ENCODE peak calls at places on chromosomes 2 and 18, in nine cellular contexts. One of them, this sample, is unnamed.

GRCh38 chr18:80175451-80176235 is 66.6 kb downstream of the ADNP2 start:
- DNase-seq in adipocyte: no peak
- DNase-seq in endodermal cell: no peak
- DNase-seq in lower lobe of right lung: no peak
- DNase-seq in left ventricle myocardium inferior: no peak
- DNase-seq in SJSA1: no peak
- DNase-seq in IMR-90: no peak
- DNase-seq in K562: no peak
- DNase-seq in esophagus squamous epithelium: no peak
- DNase-seq in this sample: no peak

GRCh38 chr18:26549486-26550435 is 1.4 kb upstream of the KCTD1 start:
- DNase-seq in adipocyte: peak; percentile 77
- DNase-seq in endodermal cell: peak; percentile 84
- DNase-seq in lower lobe of right lung: peak; percentile 70
- DNase-seq in left ventricle myocardium inferior: peak; percentile 73
- DNase-seq in SJSA1: peak; percentile 73
- DNase-seq in IMR-90: peak; percentile 38
- DNase-seq in K562: no peak
- DNase-seq in esophagus squamous epithelium: no peak
- DNase-seq in this sample: no peak

GRCh38 chr2:43519711-43520221 is 76.1 kb downstream of the THADA start:
- DNase-seq in adipocyte: peak; percentile 89
- DNase-seq in endodermal cell: no peak
- DNase-seq in lower lobe of right lung: no peak
- DNase-seq in left ventricle myocardium inferior: no peak
- DNase-seq in SJSA1: peak; percentile 71
- DNase-seq in IMR-90: peak; percentile 97
- DNase-seq in K562: no peak
- DNase-seq in esophagus squamous epithelium: no peak
- DNase-seq in this sample: no peak

GRCh38 chr2:239991689-239992314 is 33.3 kb downstream of the NDUFA10 start:
- DNase-seq in adipocyte: peak; percentile 88
- DNase-seq in endodermal cell: no peak
- DNase-seq in lower lobe of right lung: no peak
- DNase-seq in left ventricle myocardium inferior: no peak
- DNase-seq in SJSA1: no peak
- DNase-seq in IMR-90: peak; percentile 68
- DNase-seq in K562: peak; percentile 35
- DNase-seq in esophagus squamous epithelium: no peak
- DNase-seq in this sample: peak; percentile 13

GRCh38 chr2:175154670-175155082 is 13.3 kb downstream of the ATF2 start:
- DNase-seq in adipocyte: peak; percentile 44
- DNase-seq in endodermal cell: no peak
- DNase-seq in lower lobe of right lung: no peak
- DNase-seq in left ventricle myocardium inferior: no peak
- DNase-seq in SJSA1: peak; percentile 52
- DNase-seq in IMR-90: peak; percentile 89
- DNase-seq in K562: no peak
- DNase-seq in esophagus squamous epithelium: no peak
- DNase-seq in this sample: no peak

GRCh38 chr2:176653856-176654443 is 384.7 kb downstream of the MTX2 start:
- DNase-seq in adipocyte: peak; percentile 51
- DNase-seq in endodermal cell: peak; percentile 91
- DNase-seq in lower lobe of right lung: no peak
- DNase-seq in left ventricle myocardium inferior: peak; percentile 25
- DNase-seq in SJSA1: peak; percentile 77
- DNase-seq in IMR-90: peak; percentile 55
- DNase-seq in K562: peak; percentile 46
- DNase-seq in esophagus squamous epithelium: no peak
- DNase-seq in this sample: no peak

GRCh38 chr2:129764376-129765325 is 214.8 kb upstream of the RAB6C start:
- DNase-seq in adipocyte: no peak
- DNase-seq in endodermal cell: peak; percentile 60
- DNase-seq in lower lobe of right lung: no peak
- DNase-seq in left ventricle myocardium inferior: no peak
- DNase-seq in SJSA1: peak; percentile 28
- DNase-seq in IMR-90: no peak
- DNase-seq in K562: no peak
- DNase-seq in esophagus squamous epithelium: no peak
- DNase-seq in this sample: no peak

GRCh38 chr2:191434072-191434471 is 188.9 kb downstream of the MYO1B start:
- DNase-seq in adipocyte: no peak
- DNase-seq in endodermal cell: no peak
- DNase-seq in lower lobe of right lung: no peak
- DNase-seq in left ventricle myocardium inferior: no peak
- DNase-seq in SJSA1: no peak
- DNase-seq in IMR-90: no peak
- DNase-seq in K562: no peak
- DNase-seq in esophagus squamous epithelium: no peak
- DNase-seq in this sample: no peak

GRCh38 chr2:217429981-217430500 is 570.2 kb upstream of the TNP1 start:
- DNase-seq in adipocyte: no peak
- DNase-seq in endodermal cell: no peak
- DNase-seq in lower lobe of right lung: no peak
- DNase-seq in left ventricle myocardium inferior: no peak
- DNase-seq in SJSA1: no peak
- DNase-seq in IMR-90: peak; percentile 66
- DNase-seq in K562: no peak
- DNase-seq in esophagus squamous epithelium: no peak
- DNase-seq in this sample: no peak

GRCh38 chr2:237326250-237327171 is 87.5 kb downstream of the COL6A3 start:
- DNase-seq in adipocyte: no peak
- DNase-seq in endodermal cell: no peak
- DNase-seq in lower lobe of right lung: no peak
- DNase-seq in left ventricle myocardium inferior: no peak
- DNase-seq in SJSA1: no peak
- DNase-seq in IMR-90: peak; percentile 87
- DNase-seq in K562: no peak
- DNase-seq in esophagus squamous epithelium: no peak
- DNase-seq in this sample: no peak

GRCh38 chr2:55052087-55053061 is 2.1 kb upstream of the RTN4 start:
- DNase-seq in adipocyte: no peak
- DNase-seq in endodermal cell: no peak
- DNase-seq in lower lobe of right lung: no peak
- DNase-seq in left ventricle myocardium inferior: no peak
- DNase-seq in SJSA1: no peak
- DNase-seq in IMR-90: peak; percentile 84
- DNase-seq in K562: no peak
- DNase-seq in esophagus squamous epithelium: no peak
- DNase-seq in this sample: no peak
- H3K4me3 ChIP-seq in adipocyte: peak overlapping the region; percentile 100
- H3K4me3 ChIP-seq in endodermal cell: peak overlapping the region; percentile 86
- H3K4me3 ChIP-seq in lower lobe of right lung: peak overlapping the region; percentile 96
- H3K4me3 ChIP-seq in left ventricle myocardium inferior: peak overlapping the region; percentile 92
- H3K4me3 ChIP-seq in SJSA1: no peak overlapping the region
- H3K4me3 ChIP-seq in IMR-90: no peak overlapping the region
- H3K4me3 ChIP-seq in K562: peak overlapping the region; percentile 89
- H3K4me3 ChIP-seq in esophagus squamous epithelium: no peak overlapping the region
- H3K4me3 ChIP-seq in this sample: no peak overlapping the region

GRCh38 chr2:168180483-168180882 is 66.9 kb downstream of the STK39 start:
- DNase-seq in adipocyte: no peak
- DNase-seq in endodermal cell: no peak
- DNase-seq in lower lobe of right lung: no peak
- DNase-seq in left ventricle myocardium inferior: no peak
- DNase-seq in SJSA1: no peak
- DNase-seq in IMR-90: no peak
- DNase-seq in K562: no peak
- DNase-seq in esophagus squamous epithelium: no peak
- DNase-seq in this sample: no peak

GRCh38 chr2:168180914-168181313 is 66.5 kb downstream of the STK39 start:
- DNase-seq in adipocyte: no peak
- DNase-seq in endodermal cell: no peak
- DNase-seq in lower lobe of right lung: no peak
- DNase-seq in left ventricle myocardium inferior: no peak
- DNase-seq in SJSA1: no peak
- DNase-seq in IMR-90: no peak
- DNase-seq in K562: no peak
- DNase-seq in esophagus squamous epithelium: no peak
- DNase-seq in this sample: no peak

GRCh38 chr2:168179592-168179991 is 67.8 kb downstream of the STK39 start:
- DNase-seq in adipocyte: no peak
- DNase-seq in endodermal cell: no peak
- DNase-seq in lower lobe of right lung: no peak
- DNase-seq in left ventricle myocardium inferior: no peak
- DNase-seq in SJSA1: no peak
- DNase-seq in IMR-90: no peak
- DNase-seq in K562: no peak
- DNase-seq in esophagus squamous epithelium: no peak
- DNase-seq in this sample: no peak

GRCh38 chr2:168178520-168178919 is 68.9 kb downstream of the STK39 start:
- DNase-seq in adipocyte: no peak
- DNase-seq in endodermal cell: no peak
- DNase-seq in lower lobe of right lung: no peak
- DNase-seq in left ventricle myocardium inferior: no peak
- DNase-seq in SJSA1: no peak
- DNase-seq in IMR-90: no peak
- DNase-seq in K562: no peak
- DNase-seq in esophagus squamous epithelium: no peak
- DNase-seq in this sample: no peak

GRCh38 chr2:168178925-168179324 is 68.5 kb downstream of the STK39 start:
- DNase-seq in adipocyte: no peak
- DNase-seq in endodermal cell: no peak
- DNase-seq in lower lobe of right lung: no peak
- DNase-seq in left ventricle myocardium inferior: no peak
- DNase-seq in SJSA1: no peak
- DNase-seq in IMR-90: no peak
- DNase-seq in K562: no peak
- DNase-seq in esophagus squamous epithelium: no peak
- DNase-seq in this sample: no peak
- H3K4me1 ChIP-seq in adipocyte: peaks cover 23% of the 10 kb centered on the region
- H3K4me1 ChIP-seq in endodermal cell: peaks cover 3% of the 10 kb centered on the region
- H3K4me1 ChIP-seq in lower lobe of right lung: no peaks in the 10 kb centered on the region
- H3K4me1 ChIP-seq in left ventricle myocardium inferior: peaks cover 31% of the 10 kb centered on the region
- H3K4me1 ChIP-seq in SJSA1: no peaks in the 10 kb centered on the region
- H3K4me1 ChIP-seq in IMR-90: peaks cover 7% of the 10 kb centered on the region
- H3K4me1 ChIP-seq in K562: no peaks in the 10 kb centered on the region
- H3K4me1 ChIP-seq in esophagus squamous epithelium: peaks cover 30% of the 10 kb centered on the region
- H3K4me1 ChIP-seq in this sample: no peaks in the 10 kb centered on the region

GRCh38 chr2:72745679-72746368 is 80.0 kb downstream of the EXOC6B start:
- DNase-seq in adipocyte: peak; percentile 91
- DNase-seq in endodermal cell: no peak
- DNase-seq in lower lobe of right lung: no peak
- DNase-seq in left ventricle myocardium inferior: no peak
- DNase-seq in SJSA1: no peak
- DNase-seq in IMR-90: peak; percentile 78
- DNase-seq in K562: peak; percentile 18
- DNase-seq in esophagus squamous epithelium: no peak
- DNase-seq in this sample: peak; percentile 13
- H3K4me3 ChIP-seq in adipocyte: no peak overlapping the region
- H3K4me3 ChIP-seq in endodermal cell: no peak overlapping the region
- H3K4me3 ChIP-seq in lower lobe of right lung: no peak overlapping the region
- H3K4me3 ChIP-seq in left ventricle myocardium inferior: no peak overlapping the region
- H3K4me3 ChIP-seq in SJSA1: no peak overlapping the region
- H3K4me3 ChIP-seq in IMR-90: no peak overlapping the region
- H3K4me3 ChIP-seq in K562: no peak overlapping the region
- H3K4me3 ChIP-seq in esophagus squamous epithelium: no peak overlapping the region
- H3K4me3 ChIP-seq in this sample: no peak overlapping the region

GRCh38 chr2:16655457-16655837 is 10.2 kb downstream of the CYRIA start:
- DNase-seq in adipocyte: no peak
- DNase-seq in endodermal cell: peak; percentile 8
- DNase-seq in lower lobe of right lung: no peak
- DNase-seq in left ventricle myocardium inferior: no peak
- DNase-seq in SJSA1: no peak
- DNase-seq in IMR-90: no peak
- DNase-seq in K562: no peak
- DNase-seq in esophagus squamous epithelium: no peak
- DNase-seq in this sample: no peak

GRCh38 chr2:16653083-16653375 is 12.6 kb downstream of the CYRIA start:
- DNase-seq in adipocyte: no peak
- DNase-seq in endodermal cell: peak; percentile 41
- DNase-seq in lower lobe of right lung: no peak
- DNase-seq in left ventricle myocardium inferior: peak; percentile 34
- DNase-seq in SJSA1: peak; percentile 13
- DNase-seq in IMR-90: no peak
- DNase-seq in K562: no peak
- DNase-seq in esophagus squamous epithelium: no peak
- DNase-seq in this sample: no peak

GRCh38 chr2:16652296-16653082 is 13.1 kb downstream of the CYRIA start:
- DNase-seq in adipocyte: no peak
- DNase-seq in endodermal cell: peak; percentile 57
- DNase-seq in lower lobe of right lung: no peak
- DNase-seq in left ventricle myocardium inferior: no peak
- DNase-seq in SJSA1: peak; percentile 24
- DNase-seq in IMR-90: peak; percentile 75
- DNase-seq in K562: no peak
- DNase-seq in esophagus squamous epithelium: no peak
- DNase-seq in this sample: no peak

GRCh38 chr2:16654775-16655456 is 10.7 kb downstream of the CYRIA start:
- DNase-seq in adipocyte: no peak
- DNase-seq in endodermal cell: peak; percentile 22
- DNase-seq in lower lobe of right lung: no peak
- DNase-seq in left ventricle myocardium inferior: no peak
- DNase-seq in SJSA1: no peak
- DNase-seq in IMR-90: no peak
- DNase-seq in K562: no peak
- DNase-seq in esophagus squamous epithelium: no peak
- DNase-seq in this sample: no peak

GRCh38 chr2:16653799-16654198 is 11.8 kb downstream of the CYRIA start:
- DNase-seq in adipocyte: no peak
- DNase-seq in endodermal cell: peak; percentile 28
- DNase-seq in lower lobe of right lung: no peak
- DNase-seq in left ventricle myocardium inferior: no peak
- DNase-seq in SJSA1: peak; percentile 8
- DNase-seq in IMR-90: no peak
- DNase-seq in K562: no peak
- DNase-seq in esophagus squamous epithelium: no peak
- DNase-seq in this sample: no peak
- H3K4me1 ChIP-seq in adipocyte: peaks cover 67% of the 10 kb centered on the region
- H3K4me1 ChIP-seq in endodermal cell: no peaks in the 10 kb centered on the region
- H3K4me1 ChIP-seq in lower lobe of right lung: peaks cover 94% of the 10 kb centered on the region
- H3K4me1 ChIP-seq in left ventricle myocardium inferior: peaks cover 97% of the 10 kb centered on the region
- H3K4me1 ChIP-seq in SJSA1: peaks cover 37% of the 10 kb centered on the region
- H3K4me1 ChIP-seq in IMR-90: peaks cover 34% of the 10 kb centered on the region
- H3K4me1 ChIP-seq in K562: peaks cover 3% of the 10 kb centered on the region
- H3K4me1 ChIP-seq in esophagus squamous epithelium: peaks cover 87% of the 10 kb centered on the region
- H3K4me1 ChIP-seq in this sample: no peaks in the 10 kb centered on the region

DNA sequence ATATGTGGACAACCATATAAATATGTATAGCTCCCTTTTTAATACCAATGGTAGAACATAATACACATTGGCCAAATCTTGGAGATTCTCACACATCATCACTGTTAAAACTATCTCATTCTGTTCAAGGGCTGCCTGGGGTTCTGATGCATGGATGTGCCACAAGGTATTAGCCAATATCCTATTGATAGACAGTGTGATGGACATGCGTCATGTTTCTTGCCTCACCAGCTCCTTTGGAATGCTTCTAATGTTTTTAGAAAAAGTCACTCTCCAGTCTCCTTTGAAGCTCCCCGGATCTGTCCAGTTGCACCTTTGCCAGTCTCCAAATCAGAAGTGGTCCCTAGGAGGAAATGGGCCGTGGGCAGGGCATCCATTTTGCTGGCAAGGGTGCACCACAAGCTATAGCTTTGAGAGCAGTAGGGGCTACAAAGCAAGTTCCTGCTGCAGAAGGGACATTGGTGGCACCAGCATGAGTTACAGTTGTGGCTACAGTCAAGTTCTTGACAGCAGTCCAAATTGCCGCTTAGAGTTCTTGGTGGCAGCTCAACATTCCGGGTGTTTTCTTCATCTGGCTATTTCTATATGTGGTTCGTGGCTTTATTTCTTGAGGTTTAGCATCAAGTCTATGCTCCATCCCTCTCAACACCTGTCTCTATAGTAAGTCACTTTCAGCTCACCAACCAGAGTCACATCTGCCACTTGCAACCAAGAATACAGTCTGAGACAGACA is 25.1 kb upstream of the ATRAID start:
- DNase-seq in adipocyte: no peak
- DNase-seq in endodermal cell: no peak
- DNase-seq in lower lobe of right lung: no peak
- DNase-seq in left ventricle myocardium inferior: no peak
- DNase-seq in SJSA1: no peak
- DNase-seq in IMR-90: no peak
- DNase-seq in K562: no peak
- DNase-seq in esophagus squamous epithelium: no peak
- DNase-seq in this sample: no peak
- H3K4me3 ChIP-seq in adipocyte: peak overlapping the region; percentile 0
- H3K4me3 ChIP-seq in endodermal cell: no peak overlapping the region
- H3K4me3 ChIP-seq in lower lobe of right lung: no peak overlapping the region
- H3K4me3 ChIP-seq in left ventricle myocardium inferior: no peak overlapping the region
- H3K4me3 ChIP-seq in SJSA1: no peak overlapping the region
- H3K4me3 ChIP-seq in IMR-90: no peak overlapping the region
- H3K4me3 ChIP-seq in K562: no peak overlapping the region
- H3K4me3 ChIP-seq in esophagus squamous epithelium: no peak overlapping the region
- H3K4me3 ChIP-seq in this sample: no peak overlapping the region

This sample was measured in iPS DF 6.9.